ENCODE peak calls at places on chromosomes 1 and 21, in four cellular contexts. S, F, C and L are unnamed samples.

GRCh38 chr1:150548632-150549495 is at the start of gene ADAMTSL4:
- DNase-seq in C (no peak), F (peak), S (no peak), L (peak)

GRCh38 chr1:93581917-93582850 is 99.5 kb downstream of the BCAR3 start:
- DNase-seq in S (no peak), F (no peak), C (no peak), L (no peak)

GRCh38 chr21:44089001-44089911 is 17.9 kb upstream of the PWP2 start:
- DNase-seq in C (peak), S (no peak), F (no peak), L (no peak)

GRCh38 chr21:43308511-43309283 is 118.2 kb downstream of the SIK1 start:
- DNase-seq in S (no peak), F (no peak), C (no peak), L (no peak)

GRCh38 chr1:25432364-25432719 is 1.6 kb downstream of the MACO1 start:
- DNase-seq in S (no peak), C (no peak), F (no peak), L (no peak)

GRCh38 chr1:44947060-44947773 is 39.2 kb downstream of the EIF2B3 start:
- DNase-seq in F (no peak), C (no peak), S (no peak), L (no peak)

GRCh38 chr1:60867782-60868181 is 214.6 kb upstream of the NFIA start:
- DNase-seq in C (no peak), S (no peak), F (no peak), L (no peak)

GRCh38 chr1:160474392-160475242 is 48.4 kb downstream of the SLAMF6 start:
- DNase-seq in C (peak), F (no peak), S (peak), L (no peak)

GRCh38 chr1:105793541-105794146 is 1262.8 kb upstream of the PRMT6 start:
- DNase-seq in F (peak), S (no peak), C (peak), L (peak)

GRCh38 chr1:107739183-107739582 is 225.8 kb downstream of the VAV3 start:
- DNase-seq in C (no peak), S (no peak), F (no peak), L (no peak)

GRCh38 chr1:165383067-165383466 is 26.6 kb upstream of the LMX1A start:
- DNase-seq in S (no peak), F (no peak), C (no peak), L (no peak)

GRCh38 chr1:60886793-60887331 is 195.5 kb upstream of the NFIA start:
- DNase-seq in S (no peak), C (no peak), F (no peak), L (no peak)

GRCh38 chr1:153534933-153535663 is 693 bp downstream of the S100A6 start:
- DNase-seq in F (no peak), S (no peak), C (no peak), L (no peak)

GRCh38 chr21:26185021-26185420 is 14.5 kb upstream of the APP start:
- DNase-seq in S (no peak), C (no peak), F (no peak), L (no peak)

DNA sequence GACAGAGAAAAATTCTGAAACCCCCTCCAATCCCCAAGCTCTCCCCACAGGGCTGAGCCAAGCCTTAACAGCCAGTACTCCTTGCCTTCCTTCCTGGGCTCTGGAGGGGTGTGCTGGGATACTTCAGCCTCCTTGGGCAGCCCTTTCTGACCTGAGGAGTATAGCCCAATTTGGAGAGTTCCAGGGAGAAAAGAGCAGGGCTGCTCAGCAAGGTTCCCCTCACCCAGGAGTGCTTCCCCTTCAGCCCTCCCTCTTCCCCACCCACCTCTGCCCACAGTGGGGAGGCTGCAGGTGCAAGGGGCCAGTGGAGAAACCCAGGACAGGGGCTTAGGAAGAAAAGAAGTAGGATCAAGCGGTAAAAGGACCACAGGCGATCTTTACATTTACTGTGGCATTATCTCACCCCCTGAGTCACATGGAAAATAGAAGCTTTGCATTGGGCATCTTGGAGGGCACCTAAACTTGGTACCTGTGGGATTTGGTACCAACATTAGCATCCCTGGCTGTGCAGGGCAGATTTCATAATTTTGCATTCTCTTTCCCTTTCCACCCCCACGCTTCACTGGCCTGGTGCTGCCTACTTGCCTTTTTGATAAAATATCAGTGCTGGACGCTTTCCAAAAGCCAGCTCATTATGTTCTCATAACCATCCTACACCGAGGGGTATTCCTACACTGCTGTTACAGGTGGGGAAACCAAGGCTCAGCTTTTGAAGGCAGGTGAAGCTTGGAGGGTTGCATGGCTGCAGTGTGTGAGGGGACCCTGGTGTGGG is 2.8 kb upstream of the ADORA1 start:
- DNase-seq in F (no peak), C (no peak), S (no peak), L (no peak)
- TF ChIP-seq SPI1 in F (no peak), C (no peak), S (no peak), L (no peak)

DNA sequence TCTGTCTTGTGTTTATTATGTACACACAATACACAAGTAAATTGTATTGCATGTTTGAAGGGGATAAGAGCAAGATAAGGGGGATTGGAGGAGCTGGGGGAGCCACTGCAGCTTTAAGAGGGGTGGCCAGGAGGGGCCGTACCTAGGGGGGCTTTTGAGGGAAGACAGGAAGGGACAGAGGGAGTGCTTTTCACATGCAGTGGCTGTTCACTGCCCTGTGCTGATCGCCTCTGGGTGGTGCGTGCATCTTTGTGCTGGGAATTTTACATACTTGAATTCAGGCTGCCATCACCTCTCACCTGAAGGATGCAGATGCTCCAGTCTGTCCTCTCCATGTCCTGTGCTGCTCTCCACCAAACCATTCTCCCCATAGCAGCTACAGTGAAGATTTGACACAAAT is 179.5 kb downstream of the PTPRU start:
- DNase-seq in C (no peak), S (no peak), F (no peak), L (no peak)
- TF ChIP-seq SPI1 in C (no peak), S (no peak), F (no peak), L (no peak)

GRCh38 chr1:27957655-27958054 is 2.1 kb upstream of the XKR8 start:
- DNase-seq in S (no peak), C (no peak), F (no peak), L (no peak)

GRCh38 chr1:27958513-27958912 is 1.3 kb upstream of the XKR8 start:
- DNase-seq in C (no peak), S (no peak), F (no peak), L (no peak)

GRCh38 chr1:27960762-27961645 is 1.2 kb downstream of the XKR8 start:
- DNase-seq in F (no peak), S (no peak), C (no peak), L (no peak)

GRCh38 chr1:27961646-27962221 is 2.0 kb downstream of the XKR8 start:
- DNase-seq in S (no peak), F (no peak), C (no peak), L (no peak)

GRCh38 chr1:27959792-27960603 is at the start of gene XKR8:
- DNase-seq in F (peak), C (peak), S (peak), L (peak)
- TF ChIP-seq SPI1 in F (no peak), C (no peak), S (no peak), L (peak)

DNA sequence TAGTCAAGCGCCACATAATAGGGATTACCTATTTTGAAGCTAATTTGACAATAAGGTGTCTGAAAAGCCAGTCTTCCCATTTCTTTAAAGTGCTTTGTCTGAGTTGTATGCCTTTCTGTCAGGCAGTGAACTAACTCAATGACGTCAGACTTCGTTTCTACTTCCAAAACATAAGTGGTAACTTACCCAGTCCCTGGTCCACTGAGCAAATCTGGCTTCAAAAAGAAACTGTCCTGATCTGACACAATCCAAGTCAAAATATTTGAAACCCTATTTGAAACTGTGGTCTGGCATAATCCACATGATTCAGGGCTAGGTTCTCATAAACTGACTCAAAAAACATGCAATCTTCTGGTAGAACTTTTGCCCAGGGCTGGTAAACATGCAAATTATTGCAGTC is 34.1 kb downstream of the DIRAS3 start:
- DNase-seq in S (no peak), C (no peak), F (no peak), L (no peak)
- TF ChIP-seq SPI1 in S (no peak), C (no peak), F (no peak), L (no peak)

GRCh38 chr1:101190441-101190840 is 46.4 kb upstream of the S1PR1 start:
- DNase-seq in S (no peak), C (no peak), F (no peak), L (no peak)
- TF ChIP-seq SPI1 in S (no peak), C (no peak), F (no peak), L (no peak)

GRCh38 chr1:155504207-155504606 is 58.4 kb downstream of the ASH1L start:
- DNase-seq in S (no peak), C (no peak), F (no peak), L (no peak)
- TF ChIP-seq SPI1 in S (peak), C (peak), F (no peak), L (peak)

DNA sequence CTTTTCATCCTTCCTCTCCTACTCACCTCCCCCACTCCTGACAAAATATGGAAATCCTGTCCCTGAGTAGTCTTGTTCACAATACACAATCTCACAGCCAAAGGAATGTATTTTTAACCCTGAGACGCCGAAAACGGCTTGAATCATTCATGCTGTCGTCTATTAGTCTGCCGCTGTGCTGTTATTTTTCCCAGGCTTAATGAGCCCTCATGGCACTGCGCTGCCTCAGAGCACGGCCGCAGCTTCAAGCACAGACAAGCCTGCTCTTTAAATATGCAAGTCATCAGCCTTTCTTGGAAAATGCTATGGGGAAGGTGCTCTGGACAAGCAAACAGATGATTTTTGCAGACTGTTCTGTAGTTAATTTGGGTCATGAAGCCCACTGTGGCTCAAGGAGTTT is 302.7 kb downstream of the DISC1 start:
- DNase-seq in F (no peak), S (no peak), C (no peak), L (no peak)
- TF ChIP-seq SPI1 in F (no peak), S (no peak), C (no peak), L (no peak)